ENCODE peak calls at places on chromosomes 1 and 21, in seven cellular contexts. One of them, this sample, is unnamed.

GRCh38 chr21:33014331-33014730 is 11.4 kb upstream of the OLIG2 start:
- DNase-seq in IMR-90: no peak
- DNase-seq in neuronal stem cell: no peak
- DNase-seq in mesendoderm: no peak
- DNase-seq in H9: no peak
- DNase-seq in trophoblast cell: no peak
- DNase-seq in mesenchymal stem cell: no peak
- DNase-seq in this sample: no peak

GRCh38 chr1:64051801-64052200 is 151.6 kb upstream of the UBE2U start:
- DNase-seq in IMR-90: no peak
- DNase-seq in neuronal stem cell: no peak
- DNase-seq in mesendoderm: peak
- DNase-seq in H9: no peak
- DNase-seq in trophoblast cell: no peak
- DNase-seq in mesenchymal stem cell: no peak
- DNase-seq in this sample: no peak

GRCh38 chr1:156700731-156701130 is 4.7 kb downstream of the CRABP2 start:
- DNase-seq in IMR-90: no peak
- DNase-seq in neuronal stem cell: no peak
- DNase-seq in mesendoderm: no peak
- DNase-seq in H9: no peak
- DNase-seq in trophoblast cell: no peak
- DNase-seq in mesenchymal stem cell: no peak
- DNase-seq in this sample: no peak

GRCh38 chr1:92739669-92740524 is 45.0 kb downstream of the EVI5 start:
- DNase-seq in IMR-90: no peak
- DNase-seq in neuronal stem cell: no peak
- DNase-seq in mesendoderm: no peak
- DNase-seq in H9: no peak
- DNase-seq in trophoblast cell: no peak
- DNase-seq in mesenchymal stem cell: peak
- DNase-seq in this sample: no peak

GRCh38 chr21:42833859-42834729 is 45.2 kb downstream of the WDR4 start:
- DNase-seq in IMR-90: no peak
- DNase-seq in neuronal stem cell: no peak
- DNase-seq in mesendoderm: no peak
- DNase-seq in H9: no peak
- DNase-seq in trophoblast cell: no peak
- DNase-seq in mesenchymal stem cell: no peak
- DNase-seq in this sample: peak

GRCh38 chr1:11594222-11594621 is 60.0 kb downstream of the FBXO2 start:
- DNase-seq in IMR-90: peak
- DNase-seq in neuronal stem cell: peak
- DNase-seq in mesendoderm: peak
- DNase-seq in H9: peak
- DNase-seq in trophoblast cell: peak
- DNase-seq in mesenchymal stem cell: peak
- DNase-seq in this sample: peak

GRCh38 chr1:118931876-118932275 is 56.3 kb downstream of the TBX15 start:
- DNase-seq in IMR-90: no peak
- DNase-seq in neuronal stem cell: no peak
- DNase-seq in mesendoderm: no peak
- DNase-seq in H9: no peak
- DNase-seq in trophoblast cell: no peak
- DNase-seq in mesenchymal stem cell: no peak
- DNase-seq in this sample: no peak

GRCh38 chr1:152519876-152520275 is 5.6 kb downstream of the CRCT1 start:
- DNase-seq in IMR-90: no peak
- DNase-seq in neuronal stem cell: no peak
- DNase-seq in mesendoderm: no peak
- DNase-seq in H9: no peak
- DNase-seq in trophoblast cell: no peak
- DNase-seq in mesenchymal stem cell: no peak
- DNase-seq in this sample: no peak

GRCh38 chr21:31184462-31184861 is 146.2 kb upstream of the KRTAP19-8 start:
- DNase-seq in IMR-90: no peak
- DNase-seq in neuronal stem cell: no peak
- DNase-seq in mesendoderm: peak
- DNase-seq in H9: no peak
- DNase-seq in trophoblast cell: no peak
- DNase-seq in mesenchymal stem cell: no peak
- DNase-seq in this sample: no peak

GRCh38 chr1:220219865-220220698 is 52.2 kb downstream of the RAB3GAP2 start:
- DNase-seq in IMR-90: no peak
- DNase-seq in neuronal stem cell: no peak
- DNase-seq in mesendoderm: no peak
- DNase-seq in H9: no peak
- DNase-seq in trophoblast cell: no peak
- DNase-seq in mesenchymal stem cell: no peak
- DNase-seq in this sample: no peak

GRCh38 chr1:91555821-91556531 is 55.3 kb downstream of the CDC7 start:
- DNase-seq in IMR-90: peak
- DNase-seq in neuronal stem cell: no peak
- DNase-seq in mesendoderm: no peak
- DNase-seq in H9: no peak
- DNase-seq in trophoblast cell: peak
- DNase-seq in mesenchymal stem cell: peak
- DNase-seq in this sample: no peak

GRCh38 chr21:25572895-25573310 is 34.4 kb downstream of the MRPL39 start:
- DNase-seq in IMR-90: peak
- DNase-seq in neuronal stem cell: no peak
- DNase-seq in mesendoderm: no peak
- DNase-seq in H9: no peak
- DNase-seq in trophoblast cell: no peak
- DNase-seq in mesenchymal stem cell: peak
- DNase-seq in this sample: no peak

GRCh38 chr1:192797143-192797542 is 11.7 kb upstream of the RGS2 start:
- DNase-seq in IMR-90: no peak
- DNase-seq in neuronal stem cell: no peak
- DNase-seq in mesendoderm: no peak
- DNase-seq in H9: no peak
- DNase-seq in trophoblast cell: no peak
- DNase-seq in mesenchymal stem cell: no peak
- DNase-seq in this sample: no peak

GRCh38 chr1:109764561-109765482 is 1.1 kb upstream of the EPS8L3 start:
- DNase-seq in IMR-90: no peak
- DNase-seq in neuronal stem cell: no peak
- DNase-seq in mesendoderm: no peak
- DNase-seq in H9: no peak
- DNase-seq in trophoblast cell: no peak
- DNase-seq in mesenchymal stem cell: no peak
- DNase-seq in this sample: no peak

GRCh38 chr1:47720100-47720499 is 277.1 kb downstream of the TRABD2B start:
- DNase-seq in IMR-90: no peak
- DNase-seq in neuronal stem cell: no peak
- DNase-seq in mesendoderm: no peak
- DNase-seq in H9: no peak
- DNase-seq in trophoblast cell: no peak
- DNase-seq in mesenchymal stem cell: no peak
- DNase-seq in this sample: no peak

GRCh38 chr1:27605796-27606707 is 2.1 kb upstream of the AHDC1 start:
- DNase-seq in IMR-90: peak
- DNase-seq in neuronal stem cell: peak
- DNase-seq in mesendoderm: peak
- DNase-seq in H9: peak
- DNase-seq in trophoblast cell: peak
- DNase-seq in mesenchymal stem cell: peak
- DNase-seq in this sample: peak

GRCh38 chr21:20789696-20790095 is 208.5 kb upstream of the NCAM2 start:
- DNase-seq in IMR-90: no peak
- DNase-seq in neuronal stem cell: no peak
- DNase-seq in mesendoderm: no peak
- DNase-seq in H9: no peak
- DNase-seq in trophoblast cell: no peak
- DNase-seq in mesenchymal stem cell: no peak
- DNase-seq in this sample: no peak

GRCh38 chr1:10428956-10429355 is 1.3 kb upstream of the CENPS start:
- DNase-seq in IMR-90: no peak
- DNase-seq in neuronal stem cell: no peak
- DNase-seq in mesendoderm: no peak
- DNase-seq in H9: no peak
- DNase-seq in trophoblast cell: no peak
- DNase-seq in mesenchymal stem cell: no peak
- DNase-seq in this sample: no peak

GRCh38 chr1:231526536-231526935 is 1.9 kb upstream of the TSNAX start:
- DNase-seq in IMR-90: no peak
- DNase-seq in neuronal stem cell: no peak
- DNase-seq in mesendoderm: no peak
- DNase-seq in H9: peak
- DNase-seq in trophoblast cell: no peak
- DNase-seq in mesenchymal stem cell: no peak
- DNase-seq in this sample: no peak

GRCh38 chr1:91712981-91713841 is 172.7 kb downstream of the TGFBR3 start:
- DNase-seq in IMR-90: peak
- DNase-seq in neuronal stem cell: no peak
- DNase-seq in mesendoderm: peak
- DNase-seq in H9: no peak
- DNase-seq in trophoblast cell: peak
- DNase-seq in mesenchymal stem cell: peak
- DNase-seq in this sample: no peak

GRCh38 chr1:13730751-13731482 is 30.9 kb downstream of the PRDM2 start:
- DNase-seq in IMR-90: peak
- DNase-seq in neuronal stem cell: no peak
- DNase-seq in mesendoderm: no peak
- DNase-seq in H9: no peak
- DNase-seq in trophoblast cell: no peak
- DNase-seq in mesenchymal stem cell: no peak
- DNase-seq in this sample: no peak

GRCh38 chr1:212635141-212635601 is 26.6 kb downstream of the ATF3 start:
- DNase-seq in IMR-90: peak
- DNase-seq in neuronal stem cell: no peak
- DNase-seq in mesendoderm: no peak
- DNase-seq in H9: no peak
- DNase-seq in trophoblast cell: peak
- DNase-seq in mesenchymal stem cell: peak
- DNase-seq in this sample: no peak

GRCh38 chr1:229139320-229139719 is 131.6 kb upstream of the RAB4A start:
- DNase-seq in IMR-90: no peak
- DNase-seq in neuronal stem cell: no peak
- DNase-seq in mesendoderm: no peak
- DNase-seq in H9: no peak
- DNase-seq in trophoblast cell: no peak
- DNase-seq in mesenchymal stem cell: peak
- DNase-seq in this sample: no peak
- H3K18ac ChIP-seq in IMR-90: no peak
- H3K18ac ChIP-seq in neuronal stem cell: no peak
- H3K18ac ChIP-seq in mesendoderm: no peak
- H3K18ac ChIP-seq in H9: no peak
- H3K18ac ChIP-seq in trophoblast cell: peak
- H3K18ac ChIP-seq in mesenchymal stem cell: no peak
- H3K18ac ChIP-seq in this sample: no peak

GRCh38 chr1:22709891-22710687 is 550 bp upstream of the EPHB2 start:
- DNase-seq in IMR-90: peak
- DNase-seq in neuronal stem cell: peak
- DNase-seq in mesendoderm: peak
- DNase-seq in H9: peak
- DNase-seq in trophoblast cell: peak
- DNase-seq in mesenchymal stem cell: peak
- DNase-seq in this sample: no peak

GRCh38 chr1:22710688-22711024 is at the start of gene EPHB2:
- DNase-seq in IMR-90: peak
- DNase-seq in neuronal stem cell: no peak
- DNase-seq in mesendoderm: no peak
- DNase-seq in H9: no peak
- DNase-seq in trophoblast cell: peak
- DNase-seq in mesenchymal stem cell: peak
- DNase-seq in this sample: peak

GRCh38 chr1:22712502-22713271 is 2.0 kb downstream of the EPHB2 start:
- DNase-seq in IMR-90: peak
- DNase-seq in neuronal stem cell: no peak
- DNase-seq in mesendoderm: no peak
- DNase-seq in H9: no peak
- DNase-seq in trophoblast cell: no peak
- DNase-seq in mesenchymal stem cell: peak
- DNase-seq in this sample: no peak

GRCh38 chr1:22711071-22711470 is 432 bp downstream of the EPHB2 start:
- DNase-seq in IMR-90: no peak
- DNase-seq in neuronal stem cell: no peak
- DNase-seq in mesendoderm: no peak
- DNase-seq in H9: no peak
- DNase-seq in trophoblast cell: peak
- DNase-seq in mesenchymal stem cell: no peak
- DNase-seq in this sample: no peak

GRCh38 chr1:22711591-22712501 is 1.2 kb downstream of the EPHB2 start:
- DNase-seq in IMR-90: peak
- DNase-seq in neuronal stem cell: no peak
- DNase-seq in mesendoderm: no peak
- DNase-seq in H9: no peak
- DNase-seq in trophoblast cell: peak
- DNase-seq in mesenchymal stem cell: peak
- DNase-seq in this sample: no peak
- H3K18ac ChIP-seq in IMR-90: peak
- H3K18ac ChIP-seq in neuronal stem cell: peak
- H3K18ac ChIP-seq in mesendoderm: peak
- H3K18ac ChIP-seq in H9: no peak
- H3K18ac ChIP-seq in trophoblast cell: no peak
- H3K18ac ChIP-seq in mesenchymal stem cell: no peak
- H3K18ac ChIP-seq in this sample: peak

GRCh38 chr1:117620440-117620839 is 14.6 kb downstream of the TENT5C start:
- DNase-seq in IMR-90: no peak
- DNase-seq in neuronal stem cell: no peak
- DNase-seq in mesendoderm: no peak
- DNase-seq in H9: no peak
- DNase-seq in trophoblast cell: no peak
- DNase-seq in mesenchymal stem cell: no peak
- DNase-seq in this sample: no peak
- H3K18ac ChIP-seq in IMR-90: no peak
- H3K18ac ChIP-seq in neuronal stem cell: no peak
- H3K18ac ChIP-seq in mesendoderm: no peak
- H3K18ac ChIP-seq in H9: no peak
- H3K18ac ChIP-seq in trophoblast cell: no peak
- H3K18ac ChIP-seq in mesenchymal stem cell: no peak
- H3K18ac ChIP-seq in this sample: no peak

GRCh38 chr21:34199121-34199910 is 125.9 kb downstream of the MRPS6 start:
- DNase-seq in IMR-90: no peak
- DNase-seq in neuronal stem cell: no peak
- DNase-seq in mesendoderm: peak
- DNase-seq in H9: no peak
- DNase-seq in trophoblast cell: no peak
- DNase-seq in mesenchymal stem cell: peak
- DNase-seq in this sample: peak

GRCh38 chr21:34195365-34195764 is 122.0 kb downstream of the MRPS6 start:
- DNase-seq in IMR-90: no peak
- DNase-seq in neuronal stem cell: no peak
- DNase-seq in mesendoderm: peak
- DNase-seq in H9: peak
- DNase-seq in trophoblast cell: no peak
- DNase-seq in mesenchymal stem cell: no peak
- DNase-seq in this sample: no peak

GRCh38 chr21:34197561-34197960 is 124.2 kb downstream of the MRPS6 start:
- DNase-seq in IMR-90: no peak
- DNase-seq in neuronal stem cell: no peak
- DNase-seq in mesendoderm: no peak
- DNase-seq in H9: no peak
- DNase-seq in trophoblast cell: no peak
- DNase-seq in mesenchymal stem cell: no peak
- DNase-seq in this sample: no peak

GRCh38 chr21:34198232-34199120 is 125.1 kb downstream of the MRPS6 start:
- DNase-seq in IMR-90: no peak
- DNase-seq in neuronal stem cell: no peak
- DNase-seq in mesendoderm: no peak
- DNase-seq in H9: no peak
- DNase-seq in trophoblast cell: no peak
- DNase-seq in mesenchymal stem cell: no peak
- DNase-seq in this sample: no peak

GRCh38 chr21:34196996-34197395 is 123.6 kb downstream of the MRPS6 start:
- DNase-seq in IMR-90: no peak
- DNase-seq in neuronal stem cell: no peak
- DNase-seq in mesendoderm: no peak
- DNase-seq in H9: no peak
- DNase-seq in trophoblast cell: no peak
- DNase-seq in mesenchymal stem cell: no peak
- DNase-seq in this sample: no peak
- H3K18ac ChIP-seq in IMR-90: no peak
- H3K18ac ChIP-seq in neuronal stem cell: peak
- H3K18ac ChIP-seq in mesendoderm: no peak
- H3K18ac ChIP-seq in H9: no peak
- H3K18ac ChIP-seq in trophoblast cell: no peak
- H3K18ac ChIP-seq in mesenchymal stem cell: no peak
- H3K18ac ChIP-seq in this sample: no peak

This sample was measured in H1.